ENCODE peak calls at places on chromosome 3, in seven cellular contexts. One of them, this sample, is unnamed.
A peak's percentile ranks its signal among the peaks of the same experiment; 100 is the strongest.

GRCh38 chr3:66989860-66990696 is 8.0 kb upstream of the KBTBD8 start:
- DNase-seq in dorsolateral prefrontal cortex: no peak
- DNase-seq in A673: peak; percentile 14
- DNase-seq in sigmoid colon: no peak
- DNase-seq in progenitor cell of endocrine pancreas: no peak
- DNase-seq in bronchial epithelial cell: no peak
- DNase-seq in vagina: no peak
- DNase-seq in this sample: peak; percentile 35

GRCh38 chr3:88082854-88083253 is 23.8 kb downstream of the ZNF654 start:
- DNase-seq in dorsolateral prefrontal cortex: no peak
- DNase-seq in A673: no peak
- DNase-seq in sigmoid colon: no peak
- DNase-seq in progenitor cell of endocrine pancreas: no peak
- DNase-seq in bronchial epithelial cell: no peak
- DNase-seq in vagina: no peak
- DNase-seq in this sample: no peak

GRCh38 chr3:186259612-186260383 is 102.2 kb downstream of the DGKG start:
- DNase-seq in dorsolateral prefrontal cortex: no peak
- DNase-seq in A673: peak; percentile 68
- DNase-seq in sigmoid colon: peak; percentile 78
- DNase-seq in progenitor cell of endocrine pancreas: peak; percentile 77
- DNase-seq in bronchial epithelial cell: peak; percentile 86
- DNase-seq in vagina: no peak
- DNase-seq in this sample: peak; percentile 81

GRCh38 chr3:177602601-177603136 is 405.4 kb upstream of the TBL1XR1 start:
- DNase-seq in dorsolateral prefrontal cortex: no peak
- DNase-seq in A673: no peak
- DNase-seq in sigmoid colon: no peak
- DNase-seq in progenitor cell of endocrine pancreas: no peak
- DNase-seq in bronchial epithelial cell: peak; percentile 54
- DNase-seq in vagina: no peak
- DNase-seq in this sample: no peak

GRCh38 chr3:159766563-159767185 is 222.0 kb upstream of the IL12A start:
- DNase-seq in dorsolateral prefrontal cortex: no peak
- DNase-seq in A673: peak; percentile 55
- DNase-seq in sigmoid colon: no peak
- DNase-seq in progenitor cell of endocrine pancreas: no peak
- DNase-seq in bronchial epithelial cell: peak; percentile 46
- DNase-seq in vagina: no peak
- DNase-seq in this sample: no peak

GRCh38 chr3:66572938-66573710 is 72.3 kb upstream of the LRIG1 start:
- DNase-seq in dorsolateral prefrontal cortex: no peak
- DNase-seq in A673: no peak
- DNase-seq in sigmoid colon: no peak
- DNase-seq in progenitor cell of endocrine pancreas: peak; percentile 20
- DNase-seq in bronchial epithelial cell: no peak
- DNase-seq in vagina: no peak
- DNase-seq in this sample: no peak

GRCh38 chr3:41075958-41076357 is 123.3 kb upstream of the CTNNB1 start:
- DNase-seq in dorsolateral prefrontal cortex: no peak
- DNase-seq in A673: no peak
- DNase-seq in sigmoid colon: peak; percentile 66
- DNase-seq in progenitor cell of endocrine pancreas: no peak
- DNase-seq in bronchial epithelial cell: peak; percentile 60
- DNase-seq in vagina: peak; percentile 92
- DNase-seq in this sample: no peak

GRCh38 chr3:150823277-150823676 is 60.3 kb upstream of the SIAH2 start:
- DNase-seq in dorsolateral prefrontal cortex: no peak
- DNase-seq in A673: no peak
- DNase-seq in sigmoid colon: no peak
- DNase-seq in progenitor cell of endocrine pancreas: no peak
- DNase-seq in bronchial epithelial cell: no peak
- DNase-seq in vagina: no peak
- DNase-seq in this sample: no peak

GRCh38 chr3:169189486-169189885 is 474.0 kb downstream of the MECOM start:
- DNase-seq in dorsolateral prefrontal cortex: no peak
- DNase-seq in A673: no peak
- DNase-seq in sigmoid colon: no peak
- DNase-seq in progenitor cell of endocrine pancreas: no peak
- DNase-seq in bronchial epithelial cell: no peak
- DNase-seq in vagina: no peak
- DNase-seq in this sample: no peak

GRCh38 chr3:52532838-52533622 is 627 bp downstream of the NT5DC2 start:
- DNase-seq in dorsolateral prefrontal cortex: no peak
- DNase-seq in A673: no peak
- DNase-seq in sigmoid colon: peak; percentile 75
- DNase-seq in progenitor cell of endocrine pancreas: no peak
- DNase-seq in bronchial epithelial cell: no peak
- DNase-seq in vagina: no peak
- DNase-seq in this sample: peak; percentile 72

GRCh38 chr3:124395584-124396340 is 334.5 kb upstream of the UMPS start:
- DNase-seq in dorsolateral prefrontal cortex: no peak
- DNase-seq in A673: peak; percentile 70
- DNase-seq in sigmoid colon: no peak
- DNase-seq in progenitor cell of endocrine pancreas: no peak
- DNase-seq in bronchial epithelial cell: no peak
- DNase-seq in vagina: no peak
- DNase-seq in this sample: no peak

GRCh38 chr3:51338632-51339031 is 46.5 kb upstream of the MANF start:
- DNase-seq in dorsolateral prefrontal cortex: no peak
- DNase-seq in A673: no peak
- DNase-seq in sigmoid colon: peak; percentile 14
- DNase-seq in progenitor cell of endocrine pancreas: no peak
- DNase-seq in bronchial epithelial cell: no peak
- DNase-seq in vagina: peak; percentile 60
- DNase-seq in this sample: no peak

GRCh38 chr3:177615015-177615414 is 417.7 kb upstream of the TBL1XR1 start:
- DNase-seq in dorsolateral prefrontal cortex: no peak
- DNase-seq in A673: no peak
- DNase-seq in sigmoid colon: peak; percentile 81
- DNase-seq in progenitor cell of endocrine pancreas: no peak
- DNase-seq in bronchial epithelial cell: peak; percentile 85
- DNase-seq in vagina: no peak
- DNase-seq in this sample: no peak

GRCh38 chr3:37689645-37690356 is 171.9 kb upstream of the CTDSPL start:
- DNase-seq in dorsolateral prefrontal cortex: no peak
- DNase-seq in A673: no peak
- DNase-seq in sigmoid colon: no peak
- DNase-seq in progenitor cell of endocrine pancreas: no peak
- DNase-seq in bronchial epithelial cell: peak; percentile 30
- DNase-seq in vagina: no peak
- DNase-seq in this sample: no peak

GRCh38 chr3:67460841-67461240 is 193.6 kb downstream of the SUCLG2 start:
- DNase-seq in dorsolateral prefrontal cortex: no peak
- DNase-seq in A673: no peak
- DNase-seq in sigmoid colon: no peak
- DNase-seq in progenitor cell of endocrine pancreas: no peak
- DNase-seq in bronchial epithelial cell: peak; percentile 5
- DNase-seq in vagina: no peak
- DNase-seq in this sample: no peak

GRCh38 chr3:145719118-145719517 is 441.9 kb downstream of the PLOD2 start:
- DNase-seq in dorsolateral prefrontal cortex: no peak
- DNase-seq in A673: peak; percentile 39
- DNase-seq in sigmoid colon: no peak
- DNase-seq in progenitor cell of endocrine pancreas: no peak
- DNase-seq in bronchial epithelial cell: no peak
- DNase-seq in vagina: no peak
- DNase-seq in this sample: no peak

GRCh38 chr3:187736418-187736871 is 8.8 kb downstream of the BCL6 start:
- DNase-seq in dorsolateral prefrontal cortex: no peak
- DNase-seq in A673: peak; percentile 49
- DNase-seq in sigmoid colon: no peak
- DNase-seq in progenitor cell of endocrine pancreas: no peak
- DNase-seq in bronchial epithelial cell: peak; percentile 75
- DNase-seq in vagina: peak; percentile 89
- DNase-seq in this sample: no peak

GRCh38 chr3:74891312-74891711 is 276.9 kb upstream of the CNTN3 start:
- DNase-seq in dorsolateral prefrontal cortex: no peak
- DNase-seq in A673: no peak
- DNase-seq in sigmoid colon: no peak
- DNase-seq in progenitor cell of endocrine pancreas: no peak
- DNase-seq in bronchial epithelial cell: no peak
- DNase-seq in vagina: no peak
- DNase-seq in this sample: no peak

GRCh38 chr3:74897006-74897405 is 282.5 kb upstream of the CNTN3 start:
- DNase-seq in dorsolateral prefrontal cortex: no peak
- DNase-seq in A673: peak; percentile 4
- DNase-seq in sigmoid colon: no peak
- DNase-seq in progenitor cell of endocrine pancreas: no peak
- DNase-seq in bronchial epithelial cell: peak; percentile 15
- DNase-seq in vagina: no peak
- DNase-seq in this sample: no peak
- TF ChIP-seq CTCF in dorsolateral prefrontal cortex: peak; percentile 7
- TF ChIP-seq CTCF in A673: peak; percentile 35
- TF ChIP-seq CTCF in sigmoid colon: no peak
- TF ChIP-seq CTCF in progenitor cell of endocrine pancreas: peak; percentile 47
- TF ChIP-seq CTCF in bronchial epithelial cell: no peak
- TF ChIP-seq CTCF in vagina: no peak
- TF ChIP-seq CTCF in this sample: no peak

GRCh38 chr3:129353589-129353941 is 74.9 kb downstream of the EFCAB12 start:
- DNase-seq in dorsolateral prefrontal cortex: no peak
- DNase-seq in A673: no peak
- DNase-seq in sigmoid colon: no peak
- DNase-seq in progenitor cell of endocrine pancreas: no peak
- DNase-seq in bronchial epithelial cell: no peak
- DNase-seq in vagina: no peak
- DNase-seq in this sample: no peak

GRCh38 chr3:129356756-129357425 is 71.5 kb downstream of the EFCAB12 start:
- DNase-seq in dorsolateral prefrontal cortex: no peak
- DNase-seq in A673: no peak
- DNase-seq in sigmoid colon: no peak
- DNase-seq in progenitor cell of endocrine pancreas: no peak
- DNase-seq in bronchial epithelial cell: no peak
- DNase-seq in vagina: no peak
- DNase-seq in this sample: no peak

GRCh38 chr3:129349791-129350190 is 71.1 kb downstream of the HMCES start:
- DNase-seq in dorsolateral prefrontal cortex: no peak
- DNase-seq in A673: no peak
- DNase-seq in sigmoid colon: peak; percentile 46
- DNase-seq in progenitor cell of endocrine pancreas: no peak
- DNase-seq in bronchial epithelial cell: no peak
- DNase-seq in vagina: no peak
- DNase-seq in this sample: no peak

GRCh38 chr3:129352045-129352444 is 73.4 kb downstream of the HMCES start:
- DNase-seq in dorsolateral prefrontal cortex: no peak
- DNase-seq in A673: no peak
- DNase-seq in sigmoid colon: no peak
- DNase-seq in progenitor cell of endocrine pancreas: no peak
- DNase-seq in bronchial epithelial cell: no peak
- DNase-seq in vagina: no peak
- DNase-seq in this sample: no peak

DNA sequence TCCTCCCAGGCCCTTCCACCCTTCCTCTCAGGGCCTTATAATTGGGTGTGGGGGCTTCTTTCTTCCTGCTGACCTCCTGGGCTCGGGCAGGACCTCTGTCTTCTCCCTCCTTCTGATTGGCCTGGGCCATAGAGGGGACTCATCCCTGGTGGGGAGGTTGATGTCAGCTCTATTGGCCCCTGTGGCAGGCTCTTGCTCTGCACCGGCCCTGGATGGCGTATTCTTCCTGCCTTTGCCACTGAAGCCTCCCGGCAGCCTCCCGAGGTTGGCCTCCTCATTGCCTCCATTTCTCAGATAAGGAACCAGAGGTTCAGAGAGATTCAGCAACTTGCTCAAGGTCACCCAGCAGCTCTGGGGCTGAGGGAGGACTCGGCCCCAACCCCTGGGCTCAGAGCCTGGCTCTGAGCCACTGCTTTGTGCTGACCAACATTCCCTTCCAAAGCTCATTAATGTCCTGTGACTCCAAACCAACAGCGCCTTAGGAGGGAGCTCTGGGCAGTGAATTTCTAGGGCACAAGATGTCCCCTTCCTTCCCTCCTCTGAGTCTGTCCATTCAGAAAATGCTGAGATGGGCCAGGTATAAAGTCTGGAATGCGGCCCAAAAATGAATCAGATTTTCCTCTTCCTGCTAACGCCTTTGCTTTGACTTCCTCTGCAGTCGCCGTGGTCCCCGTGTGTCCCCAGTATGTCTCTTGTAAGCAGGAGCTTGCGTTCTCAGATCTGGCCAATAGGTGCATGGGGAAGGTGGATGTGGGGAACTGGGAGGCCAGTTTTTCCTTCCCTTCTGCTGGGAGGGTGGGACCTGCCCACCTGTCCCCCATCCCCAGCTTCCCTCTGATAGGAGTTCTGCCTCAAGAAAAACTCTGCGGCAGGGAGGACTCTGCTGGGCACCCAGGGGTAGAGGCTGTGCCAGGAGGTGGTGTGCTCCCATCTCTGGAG is 74.2 kb downstream of the HMCES start:
- DNase-seq in dorsolateral prefrontal cortex: no peak
- DNase-seq in A673: no peak
- DNase-seq in sigmoid colon: no peak
- DNase-seq in progenitor cell of endocrine pancreas: no peak
- DNase-seq in bronchial epithelial cell: peak; percentile 18
- DNase-seq in vagina: no peak
- DNase-seq in this sample: no peak
- TF ChIP-seq CTCF in dorsolateral prefrontal cortex: no peak
- TF ChIP-seq CTCF in A673: no peak
- TF ChIP-seq CTCF in sigmoid colon: no peak
- TF ChIP-seq CTCF in progenitor cell of endocrine pancreas: no peak
- TF ChIP-seq CTCF in bronchial epithelial cell: no peak
- TF ChIP-seq CTCF in vagina: no peak
- TF ChIP-seq CTCF in this sample: no peak

GRCh38 chr3:5633960-5634359 is 446.5 kb downstream of the EDEM1 start:
- DNase-seq in dorsolateral prefrontal cortex: no peak
- DNase-seq in A673: no peak
- DNase-seq in sigmoid colon: no peak
- DNase-seq in progenitor cell of endocrine pancreas: no peak
- DNase-seq in bronchial epithelial cell: no peak
- DNase-seq in vagina: no peak
- DNase-seq in this sample: no peak

GRCh38 chr3:5630396-5630795 is 442.9 kb downstream of the EDEM1 start:
- DNase-seq in dorsolateral prefrontal cortex: no peak
- DNase-seq in A673: no peak
- DNase-seq in sigmoid colon: no peak
- DNase-seq in progenitor cell of endocrine pancreas: no peak
- DNase-seq in bronchial epithelial cell: no peak
- DNase-seq in vagina: no peak
- DNase-seq in this sample: no peak

GRCh38 chr3:5635746-5636145 is 448.2 kb downstream of the EDEM1 start:
- DNase-seq in dorsolateral prefrontal cortex: no peak
- DNase-seq in A673: no peak
- DNase-seq in sigmoid colon: no peak
- DNase-seq in progenitor cell of endocrine pancreas: no peak
- DNase-seq in bronchial epithelial cell: no peak
- DNase-seq in vagina: no peak
- DNase-seq in this sample: no peak

GRCh38 chr3:5638550-5638949 is 451.0 kb downstream of the EDEM1 start:
- DNase-seq in dorsolateral prefrontal cortex: no peak
- DNase-seq in A673: no peak
- DNase-seq in sigmoid colon: no peak
- DNase-seq in progenitor cell of endocrine pancreas: no peak
- DNase-seq in bronchial epithelial cell: no peak
- DNase-seq in vagina: no peak
- DNase-seq in this sample: no peak

GRCh38 chr3:5634411-5634810 is 446.9 kb downstream of the EDEM1 start:
- DNase-seq in dorsolateral prefrontal cortex: no peak
- DNase-seq in A673: no peak
- DNase-seq in sigmoid colon: no peak
- DNase-seq in progenitor cell of endocrine pancreas: no peak
- DNase-seq in bronchial epithelial cell: no peak
- DNase-seq in vagina: no peak
- DNase-seq in this sample: no peak
- TF ChIP-seq CTCF in dorsolateral prefrontal cortex: no peak
- TF ChIP-seq CTCF in A673: no peak
- TF ChIP-seq CTCF in sigmoid colon: no peak
- TF ChIP-seq CTCF in progenitor cell of endocrine pancreas: no peak
- TF ChIP-seq CTCF in bronchial epithelial cell: no peak
- TF ChIP-seq CTCF in vagina: no peak
- TF ChIP-seq CTCF in this sample: no peak

GRCh38 chr3:135844381-135844780 is 121.1 kb upstream of the PPP2R3A start:
- DNase-seq in dorsolateral prefrontal cortex: no peak
- DNase-seq in A673: no peak
- DNase-seq in sigmoid colon: no peak
- DNase-seq in progenitor cell of endocrine pancreas: no peak
- DNase-seq in bronchial epithelial cell: no peak
- DNase-seq in vagina: no peak
- DNase-seq in this sample: no peak
- TF ChIP-seq CTCF in dorsolateral prefrontal cortex: no peak
- TF ChIP-seq CTCF in A673: no peak
- TF ChIP-seq CTCF in sigmoid colon: no peak
- TF ChIP-seq CTCF in progenitor cell of endocrine pancreas: no peak
- TF ChIP-seq CTCF in bronchial epithelial cell: no peak
- TF ChIP-seq CTCF in vagina: no peak
- TF ChIP-seq CTCF in this sample: no peak

This sample was measured in GM20000.